ENCODE peak calls at places on chromosome 13, in six cellular contexts. U is ACHN, Z is bronchial epithelial cell, A is T-helper 2 cell, K is heart right ventricle, G is germinal center. J is an unnamed sample.

GRCh38 chr13:35764359-35765015 is 288.0 kb upstream of the MAB21L1 start:
- DNase-seq in U (no peak), A (no peak), Z (no peak), G (no peak), K (no peak), J (no peak)

GRCh38 chr13:66391322-66391721 is 838.8 kb downstream of the PCDH9 start:
- DNase-seq in Z (no peak), U (no peak), A (no peak), G (no peak), K (no peak), J (no peak)

GRCh38 chr13:40452741-40453665 is 213.4 kb downstream of the FOXO1 start:
- DNase-seq in Z (peak; percentile 96), G (no peak), A (no peak), K (no peak), U (no peak), J (no peak)

GRCh38 chr13:111359930-111360329 is 39.5 kb downstream of the TEX29 start:
- DNase-seq in U (no peak), A (no peak), G (no peak), K (no peak), Z (no peak), J (no peak)

GRCh38 chr13:50668882-50669281 is 174.6 kb downstream of the DLEU7 start:
- DNase-seq in A (no peak), G (no peak), K (no peak), Z (no peak), U (no peak), J (no peak)

GRCh38 chr13:51674276-51674675 is 90.0 kb downstream of the WDFY2 start:
- DNase-seq in G (no peak), K (no peak), Z (peak; percentile 95), A (no peak), U (no peak), J (no peak)

GRCh38 chr13:29855784-29856183 is 5.4 kb upstream of the UBL3 start:
- DNase-seq in A (no peak), U (no peak), G (no peak), Z (no peak), K (no peak), J (no peak)

GRCh38 chr13:106100261-106100919 is 435.1 kb downstream of the EFNB2 start:
- DNase-seq in K (no peak), A (no peak), G (no peak), U (no peak), Z (no peak), J (no peak)

GRCh38 chr13:46295531-46296464 is 84.1 kb downstream of the LRRC63 start:
- DNase-seq in K (no peak), A (peak; percentile 92), G (peak; percentile 10), U (no peak), Z (peak; percentile 20), J (peak; percentile 68)

GRCh38 chr13:29402168-29402621 is 193.3 kb downstream of the SLC7A1 start:
- DNase-seq in A (no peak), K (no peak), U (no peak), Z (no peak), G (no peak), J (no peak)

GRCh38 chr13:70829748-70830147 is 721.5 kb upstream of the KLHL1 start:
- DNase-seq in Z (no peak), G (no peak), U (no peak), K (no peak), A (no peak), J (no peak)

GRCh38 chr13:33678906-33679657 is 138.9 kb upstream of the RFC3 start:
- DNase-seq in U (peak; percentile 7), Z (peak; percentile 73), K (peak; percentile 36), G (peak; percentile 48), A (peak; percentile 16), J (peak; percentile 72)

GRCh38 chr13:46586766-46587509 is 34.0 kb downstream of the LRCH1 start:
- DNase-seq in A (no peak), G (no peak), U (no peak), Z (no peak), K (no peak), J (no peak)

GRCh38 chr13:41596190-41596589 is 138.8 kb downstream of the RGCC start:
- DNase-seq in Z (no peak), U (no peak), G (no peak), A (no peak), K (no peak), J (no peak)

GRCh38 chr13:43720780-43721397 is 65.9 kb downstream of the ENOX1 start:
- DNase-seq in A (no peak), U (no peak), K (no peak), G (no peak), Z (peak; percentile 81), J (no peak)

GRCh38 chr13:99064624-99065249 is 86.9 kb upstream of the DOCK9 start:
- DNase-seq in U (no peak), G (no peak), K (no peak), Z (no peak), A (no peak), J (no peak)

GRCh38 chr13:44622701-44623100 is 46.6 kb upstream of the TSC22D1 start:
- DNase-seq in Z (no peak), U (no peak), K (no peak), A (no peak), G (no peak), J (no peak)

GRCh38 chr13:42401376-42401775 is 129.4 kb downstream of the AKAP11 start:
- DNase-seq in K (no peak), G (no peak), U (no peak), Z (peak; percentile 76), A (no peak), J (no peak)

GRCh38 chr13:38409771-38410170 is 60.1 kb downstream of the UFM1 start:
- DNase-seq in K (no peak), A (no peak), U (no peak), Z (peak; percentile 83), G (no peak), J (no peak)

GRCh38 chr13:113947321-113948033 is 26.4 kb downstream of the C13orf46 start:
- DNase-seq in G (no peak), K (no peak), A (no peak), Z (peak; percentile 36), U (no peak), J (no peak)

GRCh38 chr13:22372261-22372660 is 701.4 kb downstream of the FGF9 start:
- DNase-seq in G (no peak), K (no peak), U (no peak), A (no peak), Z (no peak), J (no peak)

GRCh38 chr13:113551081-113552000 is 33.2 kb upstream of the TFDP1 start:
- DNase-seq in U (no peak), A (no peak), G (no peak), K (no peak), Z (no peak), J (peak; percentile 38)

GRCh38 chr13:51912091-51912490 is 50.3 kb downstream of the CCDC70 start:
- DNase-seq in Z (peak; percentile 34), G (no peak), A (no peak), K (no peak), U (peak; percentile 42), J (no peak)

GRCh38 chr13:84686458-84686857 is 804.2 kb upstream of the SLITRK1 start:
- DNase-seq in G (no peak), A (no peak), K (no peak), U (no peak), Z (no peak), J (no peak)

GRCh38 chr13:74667656-74668055 is 533.5 kb upstream of the KLF12 start:
- DNase-seq in G (no peak), K (no peak), Z (peak; percentile 62), U (no peak), A (no peak), J (no peak)

J was measured in right atrium auricular region.